ENCODE peak calls at places on chromosomes 7 and 10, in four cellular contexts. H, G, D and A are unnamed samples. For H3K4me1, the result is how much of the 10 kb centered on the place peaks cover.

GRCh38 chr10:44878704-44879530 is 32.2 kb upstream of the TMEM72 start:
- DNase-seq in H (peak), G (peak), D (peak), A (peak)

GRCh38 chr7:39659356-39660013 is 36.1 kb downstream of the RALA start:
- DNase-seq in H (no peak), G (peak), D (no peak), A (no peak)

GRCh38 chr7:7321681-7322080 is 139.3 kb downstream of the C1GALT1 start:
- DNase-seq in H (no peak), G (peak), D (peak), A (no peak)

GRCh38 chr10:132687181-132687892 is 98.6 kb downstream of the NKX6-2 start:
- DNase-seq in H (no peak), G (no peak), D (no peak), A (peak)

GRCh38 chr7:105387621-105388372 is 924 bp downstream of the SRPK2 start:
- DNase-seq in H (peak), G (peak), D (peak), A (peak)

GRCh38 chr7:136741941-136742340 is 126.5 kb upstream of the CHRM2 start:
- DNase-seq in H (no peak), G (peak), D (no peak), A (no peak)

GRCh38 chr10:69934768-69935167 is 117.9 kb upstream of the MACROH2A2 start:
- DNase-seq in H (no peak), G (no peak), D (no peak), A (no peak)

GRCh38 chr10:126057494-126057893 is 161.1 kb downstream of the FANK1 start:
- DNase-seq in H (no peak), G (no peak), D (no peak), A (no peak)

GRCh38 chr10:77159538-77160110 is 478.0 kb downstream of the KCNMA1 start:
- DNase-seq in H (no peak), G (peak), D (no peak), A (no peak)

GRCh38 chr10:4543943-4544540 is 282.0 kb upstream of the AKR1E2 start:
- DNase-seq in H (no peak), G (no peak), D (no peak), A (no peak)

GRCh38 chr7:30422922-30423321 is 55.7 kb downstream of the NOD1 start:
- DNase-seq in H (no peak), G (peak), D (no peak), A (no peak)

GRCh38 chr10:84424731-84425165 is 96.4 kb downstream of the CCSER2 start:
- DNase-seq in H (peak), G (peak), D (peak), A (peak)

GRCh38 chr10:122178655-122179054 is 92.4 kb upstream of the BTBD16 start:
- DNase-seq in H (no peak), G (no peak), D (no peak), A (no peak)

GRCh38 chr10:127044191-127044590 is 139.0 kb downstream of the DOCK1 start:
- DNase-seq in H (no peak), G (no peak), D (peak), A (peak)

GRCh38 chr10:89478085-89478738 is 57.2 kb downstream of the SLC16A12 start:
- DNase-seq in H (no peak), G (peak), D (no peak), A (no peak)

GRCh38 chr10:13930123-13930522 is 343.4 kb downstream of the PRPF18 start:
- DNase-seq in H (peak), G (no peak), D (no peak), A (no peak)

GRCh38 chr7:50812847-50813475 is 30.3 kb upstream of the GRB10 start:
- DNase-seq in H (no peak), G (peak), D (peak), A (peak)

GRCh38 chr7:133478591-133479135 is 225.8 kb downstream of the EXOC4 start:
- DNase-seq in H (no peak), G (no peak), D (no peak), A (no peak)

GRCh38 chr10:114687459-114687858 is 29.4 kb upstream of the ABLIM1 start:
- DNase-seq in H (no peak), G (no peak), D (no peak), A (no peak)

GRCh38 chr10:133474833-133475734 is 21.3 kb downstream of the SCART1 start:
- DNase-seq in H (peak), G (no peak), D (no peak), A (no peak)

GRCh38 chr10:49781247-49781646 is 19.1 kb upstream of the OGDHL start:
- DNase-seq in H (no peak), G (peak), D (no peak), A (no peak)

GRCh38 chr10:44956717-44957706 is 2.6 kb upstream of the RASSF4 start:
- DNase-seq in H (no peak), G (no peak), D (peak), A (no peak)

GRCh38 chr10:104308439-104308903 is 29.8 kb downstream of the ITPRIP start:
- DNase-seq in H (peak), G (no peak), D (no peak), A (no peak)
- H3K4me1 ChIP-seq in H (half or more), G (under half), D (under half), A (under half)

DNA sequence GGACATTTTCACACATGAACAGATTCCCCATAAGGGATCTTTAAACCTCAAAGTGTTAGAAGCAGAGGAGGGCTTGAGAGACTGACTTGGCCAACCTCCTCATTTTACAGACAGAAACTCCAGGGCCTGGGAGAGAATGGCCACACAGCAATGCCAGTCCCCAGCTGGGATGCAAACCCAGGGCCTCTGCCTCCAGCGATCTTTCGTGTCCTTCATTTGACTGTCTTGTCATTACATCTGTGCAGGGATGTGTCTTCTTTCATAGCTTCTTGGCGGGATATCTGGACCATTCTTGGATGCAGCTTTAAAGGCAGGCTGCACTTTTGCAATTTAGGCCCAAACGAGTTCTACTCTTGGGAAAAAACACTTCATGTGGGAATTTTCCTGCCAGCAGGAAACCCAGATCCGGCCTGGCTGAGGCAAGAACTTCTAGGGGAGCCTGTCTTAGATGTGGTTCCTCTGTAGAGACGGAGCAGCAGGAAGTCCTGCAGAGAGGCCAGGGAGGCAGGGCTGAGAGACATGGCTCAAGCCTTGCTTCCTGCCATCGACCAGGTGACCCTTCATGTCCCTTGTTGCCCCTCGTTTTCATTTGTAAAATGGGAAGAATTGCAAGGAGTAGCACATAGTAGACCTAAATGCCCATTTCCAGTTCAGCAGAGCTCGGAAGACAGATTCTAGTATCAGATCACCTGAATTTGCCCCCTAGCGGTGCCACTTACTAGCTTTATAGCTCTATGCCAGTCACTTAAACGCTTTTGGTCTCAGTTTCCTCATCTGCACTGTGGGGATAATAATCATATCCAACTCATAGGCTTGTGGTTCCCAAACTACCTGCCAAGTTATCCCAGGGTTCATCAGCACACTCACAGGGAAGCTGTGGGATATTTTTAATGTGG is 43.9 kb upstream of the SLC29A3 start:
- DNase-seq in H (no peak), G (no peak), D (no peak), A (no peak)
- TF ChIP-seq CTCF in H (no peak), G (no peak), D (no peak), A (no peak)

DNA sequence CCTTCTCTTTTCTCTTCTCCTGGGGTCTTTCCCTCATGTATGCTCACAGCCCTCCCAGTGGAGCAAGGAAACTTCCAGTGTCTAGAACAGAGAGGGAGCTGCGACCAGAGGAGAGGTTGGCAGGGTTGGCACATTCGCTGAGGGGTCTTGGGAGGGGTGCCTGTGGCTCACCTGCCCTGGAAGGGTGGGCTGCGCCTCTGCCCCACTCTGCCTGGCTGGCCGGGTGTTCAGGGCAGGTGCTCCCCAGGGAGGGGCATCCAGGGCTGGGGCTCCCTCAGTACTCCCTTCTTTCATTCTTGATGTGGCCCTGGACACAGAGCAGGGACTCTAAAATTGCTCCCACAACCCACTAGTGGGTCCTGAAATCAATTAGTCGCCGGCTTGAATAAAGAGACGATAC is 16.9 kb downstream of the SHH start:
- DNase-seq in H (no peak), G (no peak), D (no peak), A (no peak)
- H3K4me1 ChIP-seq in H (under half), G (under half), D (under half), A (under half)

GRCh38 chr7:82019538-82019937 is 249.7 kb upstream of the HGF start:
- DNase-seq in H (no peak), G (peak), D (no peak), A (no peak)

GRCh38 chr7:82018226-82018625 is 248.4 kb upstream of the HGF start:
- DNase-seq in H (no peak), G (no peak), D (no peak), A (no peak)

GRCh38 chr7:82015751-82016150 is 245.9 kb upstream of the HGF start:
- DNase-seq in H (no peak), G (peak), D (no peak), A (no peak)

GRCh38 chr7:82020076-82020475 is 250.2 kb upstream of the HGF start:
- DNase-seq in H (no peak), G (peak), D (no peak), A (no peak)

GRCh38 chr7:82017334-82017943 is 247.6 kb upstream of the HGF start:
- DNase-seq in H (no peak), G (peak), D (no peak), A (no peak)
- TF ChIP-seq CTCF in H (no peak), G (peak), D (peak), A (peak)

GRCh38 chr7:101815826-101816488 is 1.5 kb upstream of the CUX1 start:
- DNase-seq in H (peak), G (peak), D (peak), A (peak)

GRCh38 chr7:101814081-101814995 is 3.1 kb upstream of the CUX1 start:
- DNase-seq in H (peak), G (peak), D (peak), A (peak)

GRCh38 chr7:101812595-101812994 is 4.8 kb upstream of the CUX1 start:
- DNase-seq in H (no peak), G (no peak), D (no peak), A (no peak)

GRCh38 chr7:101814996-101815825 is 2.2 kb upstream of the CUX1 start:
- DNase-seq in H (peak), G (no peak), D (peak), A (peak)

GRCh38 chr7:101813414-101814019 is 3.9 kb upstream of the CUX1 start:
- DNase-seq in H (no peak), G (no peak), D (no peak), A (no peak)
- H3K4me1 ChIP-seq in H (under half), G (under half), D (under half), A (under half)